ENCODE peak calls at places on chromosomes 16 and 17, in ten cellular contexts. F is T-helper 2 cell; V is stimulated activated naive CD8-positive, alpha-beta T cell treated with anti-CD3 and anti-CD28 coated beads, Interleukin-15, Interleukin-2, amounts not matched to agents 100 U/mL and 50 U/mL, for 24 hours; S is activated naive CD4-positive, alpha-beta T cell; N is NCI-H1105 treated with DMSO at 0.1 percent for 48 hours; H is EH; O is AG20443; U is neural progenitor cell; E is stimulated activated CD4-positive, alpha-beta T cell treated with anti-CD3 and anti-CD28 coated beads, Interleukin-15, amount 100 ng/mL, for 1 hour; M is body of pancreas. J is an unnamed sample.

GRCh38 chr16:824601-825000 is 24.1 kb upstream of the GNG13 start:
- DNase-seq in F (no peak), V (no peak), S (no peak), N (no peak), H (no peak), O (no peak), U (no peak), E (no peak), M (no peak), J (no peak)

GRCh38 chr17:81132770-81133723 is 32.3 kb upstream of the PVALEF start:
- DNase-seq in F (no peak), V (no peak), S (no peak), N (no peak), H (no peak), O (no peak), U (no peak), E (no peak), M (no peak), J (no peak)

GRCh38 chr16:23832882-23833281 is 2.9 kb upstream of the PRKCB start:
- DNase-seq in F (no peak), V (no peak), S (no peak), N (no peak), H (no peak), O (no peak), U (no peak), E (no peak), M (no peak), J (no peak)

GRCh38 chr17:15262291-15263205 is 2.6 kb downstream of the PMP22 start:
- DNase-seq in F (no peak), V (peak), S (no peak), N (peak), H (peak), O (peak), U (peak), E (no peak), M (peak), J (no peak)

GRCh38 chr16:86367291-86368072 is 142.8 kb upstream of the FOXF1 start:
- DNase-seq in F (no peak), V (no peak), S (no peak), N (no peak), H (peak), O (no peak), U (no peak), E (no peak), M (no peak), J (no peak)

GRCh38 chr17:34997355-34997862 is 17.1 kb downstream of the LIG3 start:
- DNase-seq in F (no peak), V (no peak), S (no peak), N (peak), H (peak), O (no peak), U (no peak), E (no peak), M (peak), J (no peak)

GRCh38 chr17:28747046-28747691 is 3.4 kb downstream of the TRAF4 start:
- DNase-seq in F (no peak), V (peak), S (no peak), N (no peak), H (no peak), O (no peak), U (no peak), E (no peak), M (peak), J (no peak)

GRCh38 chr16:1443980-1444729 is at the start of gene CCDC154:
- DNase-seq in F (no peak), V (no peak), S (no peak), N (no peak), H (no peak), O (no peak), U (no peak), E (no peak), M (no peak), J (no peak)

GRCh38 chr17:7695586-7695985 is 7.3 kb downstream of the WRAP53 start:
- DNase-seq in F (no peak), V (no peak), S (no peak), N (no peak), H (no peak), O (no peak), U (no peak), E (no peak), M (no peak), J (no peak)

GRCh38 chr17:62778990-62779681 is 29.0 kb downstream of the MARCHF10 start:
- DNase-seq in F (peak), V (no peak), S (no peak), N (peak), H (peak), O (peak), U (no peak), E (no peak), M (peak), J (peak)

GRCh38 chr16:2177561-2177960 is 18.8 kb downstream of the CASKIN1 start:
- DNase-seq in F (no peak), V (no peak), S (no peak), N (no peak), H (no peak), O (no peak), U (no peak), E (no peak), M (no peak), J (no peak)

GRCh38 chr17:50541916-50542688 is 4.9 kb upstream of the SPATA20 start:
- DNase-seq in F (peak), V (peak), S (peak), N (peak), H (peak), O (peak), U (peak), E (peak), M (peak), J (peak)

GRCh38 chr17:1001640-1002411 is 4.9 kb downstream of the TIMM22 start:
- DNase-seq in F (no peak), V (no peak), S (no peak), N (no peak), H (peak), O (peak), U (no peak), E (no peak), M (no peak), J (no peak)

GRCh38 chr17:62092784-62093183 is 27.7 kb upstream of the MED13 start:
- DNase-seq in F (no peak), V (no peak), S (no peak), N (no peak), H (no peak), O (no peak), U (no peak), E (no peak), M (no peak), J (no peak)

GRCh38 chr17:27384261-27384701 is 72.0 kb upstream of the KSR1 start:
- DNase-seq in F (no peak), V (no peak), S (no peak), N (no peak), H (peak), O (peak), U (no peak), E (no peak), M (peak), J (no peak)

J was measured in type B pancreatic cell.